ENCODE peak calls at places on chromosomes 11 and 22, in four cellular contexts. I is psoas muscle, W is suprapubic skin, U is fibroblast of the aortic adventitia. X is an unnamed sample.

GRCh38 chr22:49103314-49104052 is 724.2 kb downstream of the BRD1 start:
- DNase-seq in I (no peak), W (no peak), U (no peak), X (no peak)

GRCh38 chr22:38452373-38453064 is 2.5 kb downstream of the KCNJ4 start:
- DNase-seq in I (no peak), W (no peak), U (peak), X (peak)

GRCh38 chr11:61966673-61967176 is 709 bp downstream of the FTH1 start:
- DNase-seq in I (no peak), W (peak), U (peak), X (no peak)

GRCh38 chr11:1780700-1781592 is 17.2 kb upstream of the CTSD start:
- DNase-seq in I (peak), W (peak), U (no peak), X (peak)

GRCh38 chr11:69483170-69483569 is 1.7 kb downstream of the LINC01488 start:
- DNase-seq in I (no peak), W (no peak), U (no peak), X (no peak)

GRCh38 chr11:13965337-13965736 is 2.8 kb downstream of the SPON1 start:
- DNase-seq in I (no peak), W (no peak), U (no peak), X (no peak)

GRCh38 chr11:130478204-130478701 is 29.8 kb downstream of the ADAMTS15 start:
- DNase-seq in I (peak), W (peak), U (peak), X (no peak)

GRCh38 chr22:29670615-29671014 is 49.2 kb upstream of the CABP7 start:
- DNase-seq in I (no peak), W (no peak), U (no peak), X (no peak)

GRCh38 chr11:6856871-6857270 is 6.0 kb upstream of the OR10A2 start:
- DNase-seq in I (no peak), W (no peak), U (peak), X (no peak)

GRCh38 chr11:63491614-63492372 is 826 bp upstream of the PLAAT5 start:
- DNase-seq in I (no peak), W (no peak), U (peak), X (no peak)
- H3K4me3 ChIP-seq in I (peak), W (peak), U (peak), X (peak)

DNA sequence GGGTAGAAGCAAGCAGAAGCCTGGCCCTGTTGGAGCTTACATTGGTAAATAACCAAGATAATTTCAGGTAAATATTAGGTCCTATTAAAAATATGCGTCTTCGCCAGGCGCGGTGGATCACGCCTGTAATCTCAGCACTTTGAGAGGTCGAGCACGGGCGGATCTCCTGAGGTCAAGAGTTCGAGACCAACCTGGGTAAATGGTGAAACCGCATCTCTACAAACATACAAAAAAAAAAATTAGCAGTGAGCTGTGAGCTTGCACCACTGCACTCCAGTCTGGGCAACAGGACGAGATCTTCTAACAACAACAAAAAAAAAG is 529 bp upstream of the SULT4A1 start:
- DNase-seq in I (peak), W (peak), U (no peak), X (no peak)
- H3K4me3 ChIP-seq in I (no peak), W (no peak), U (peak), X (no peak)

DNA sequence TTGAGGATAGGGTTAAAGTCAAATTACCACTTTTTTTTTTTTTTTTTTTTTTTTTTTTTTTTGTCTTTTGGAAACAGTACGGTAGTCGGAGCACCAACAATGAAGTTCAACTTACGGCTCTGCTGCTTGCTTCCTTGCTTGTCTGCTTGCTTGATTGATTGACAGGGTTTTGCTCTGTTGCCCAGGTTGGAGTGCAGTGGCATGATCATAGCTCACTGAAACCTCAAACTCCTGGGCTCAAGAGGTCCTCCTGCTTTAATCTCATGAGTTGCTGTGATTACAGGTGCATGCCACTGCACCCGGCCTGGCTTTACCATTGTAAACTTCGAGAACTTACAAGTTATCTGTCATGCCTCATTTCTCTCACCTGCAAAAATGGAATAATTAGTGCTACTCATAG is 5.8 kb downstream of the SGSM3 start:
- DNase-seq in I (no peak), W (no peak), U (no peak), X (peak)
- H3K4me3 ChIP-seq in I (no peak), W (no peak), U (no peak), X (no peak)

GRCh38 chr11:47378836-47379170 is 456 bp upstream of the SPI1 start:
- DNase-seq in I (no peak), W (no peak), U (no peak), X (no peak)
- H3K4me3 ChIP-seq in I (no peak), W (no peak), U (no peak), X (no peak)

GRCh38 chr11:94326947-94327346 is 22.6 kb downstream of the IZUMO1R start:
- DNase-seq in I (no peak), W (no peak), U (no peak), X (no peak)

GRCh38 chr11:94325681-94326080 is 21.3 kb downstream of the IZUMO1R start:
- DNase-seq in I (no peak), W (no peak), U (peak), X (no peak)

GRCh38 chr11:94322501-94322900 is 18.1 kb downstream of the IZUMO1R start:
- DNase-seq in I (no peak), W (no peak), U (no peak), X (no peak)
- H3K4me3 ChIP-seq in I (no peak), W (no peak), U (no peak), X (no peak)

GRCh38 chr11:16179668-16180067 is 176.7 kb downstream of the SOX6 start:
- DNase-seq in I (no peak), W (no peak), U (no peak), X (no peak)
- H3K4me3 ChIP-seq in I (no peak), W (no peak), U (no peak), X (no peak)

DNA sequence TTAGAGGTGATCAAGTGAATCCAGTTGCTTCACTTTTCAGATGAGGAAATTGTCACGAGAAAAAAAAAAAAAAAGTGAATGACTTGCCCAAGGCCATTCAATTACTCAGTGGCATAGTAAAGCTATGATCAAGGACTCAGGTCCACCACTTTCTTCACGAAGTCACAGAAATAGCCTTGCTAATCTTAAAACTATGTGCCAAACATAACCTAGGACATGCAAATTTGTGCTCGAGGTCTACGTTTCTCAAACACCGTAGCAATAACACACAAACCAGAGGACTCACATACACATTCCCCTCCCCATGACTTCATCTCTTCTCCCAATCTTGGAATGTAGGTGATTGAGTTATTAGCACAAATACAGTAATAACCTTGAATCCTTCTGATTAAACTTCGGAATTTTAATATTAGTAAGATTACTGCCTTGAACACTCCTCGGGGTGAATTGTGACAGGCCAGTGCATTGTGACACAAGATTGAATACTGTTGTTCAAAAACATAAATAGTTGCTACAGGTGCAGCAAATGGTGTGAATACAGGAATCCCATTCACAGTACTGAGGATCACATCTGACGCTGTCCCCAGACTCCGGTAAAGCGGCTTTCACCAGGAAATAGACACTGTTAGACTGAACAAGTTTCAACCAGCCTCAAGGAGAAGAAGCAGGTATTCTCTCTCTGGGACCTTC is 3.8 kb downstream of the LGR4 start:
- DNase-seq in I (no peak), W (no peak), U (no peak), X (no peak)
- H3K4me3 ChIP-seq in I (peak), W (peak), U (no peak), X (no peak)

DNA sequence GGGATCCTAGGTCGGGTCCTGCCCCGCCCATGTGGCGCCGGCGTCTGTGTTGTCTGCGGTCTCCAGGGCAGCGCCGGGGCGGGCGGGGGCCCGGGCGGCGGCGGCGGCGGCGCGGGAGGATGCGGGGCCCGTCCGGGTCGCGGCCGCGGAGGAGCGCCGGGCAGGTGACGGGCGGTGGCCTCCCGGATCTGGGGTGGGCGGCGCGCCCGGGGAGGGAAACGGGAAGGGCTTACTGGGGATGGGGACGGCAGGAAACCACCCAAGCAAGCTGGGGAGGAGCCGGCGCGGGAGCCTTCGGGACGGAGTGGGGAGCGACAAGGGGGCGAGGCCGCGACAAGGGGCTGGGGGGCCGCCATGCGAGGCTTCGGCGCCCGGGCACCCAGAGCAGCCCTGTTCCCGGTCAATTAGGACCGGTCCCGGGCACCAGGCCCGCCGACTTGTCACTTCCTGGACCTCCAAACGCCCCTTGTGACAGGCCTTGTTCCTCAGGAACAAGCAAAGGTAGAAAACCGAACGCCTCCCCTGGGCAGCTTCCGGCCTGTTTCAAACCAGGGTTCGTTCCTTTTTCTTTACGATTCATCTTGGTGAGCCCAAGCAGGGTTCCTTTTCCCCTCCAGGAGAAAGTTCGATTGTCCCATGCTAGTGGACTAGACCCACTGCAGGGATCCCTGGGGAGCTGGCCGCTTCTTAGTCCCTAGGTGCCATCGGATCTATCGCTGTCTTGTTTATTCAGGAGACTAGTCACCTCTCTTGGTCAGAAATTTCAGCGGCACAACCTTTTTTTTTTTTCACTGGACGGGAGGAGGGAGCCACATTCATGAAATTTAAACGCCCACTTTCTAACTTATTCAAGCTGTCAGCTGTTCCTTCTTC is 486 bp downstream of the JHY start:
- DNase-seq in I (peak), W (peak), U (no peak), X (peak)
- H3K4me3 ChIP-seq in I (peak), W (peak), U (peak), X (peak)

DNA sequence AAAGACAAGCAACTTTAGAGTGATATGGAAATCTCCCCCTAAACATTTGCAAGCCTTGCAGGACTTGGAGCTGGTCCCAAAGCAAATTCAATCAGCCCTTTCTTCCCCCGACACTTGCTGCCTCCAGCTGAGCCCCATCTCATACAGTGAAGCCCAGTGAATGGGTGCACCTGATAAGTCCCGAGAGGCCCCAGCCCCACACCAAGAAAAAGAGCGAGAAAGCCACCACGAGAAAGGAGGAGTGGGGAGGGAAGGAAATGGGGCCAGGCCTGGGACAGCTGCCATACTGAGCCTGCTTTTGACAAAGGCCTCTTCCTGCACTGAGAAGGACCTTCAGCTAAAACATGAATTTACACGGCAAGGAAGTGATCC is 35.1 kb downstream of the SPATA19 start:
- DNase-seq in I (no peak), W (no peak), U (no peak), X (no peak)
- H3K4me3 ChIP-seq in I (peak), W (no peak), U (no peak), X (no peak)

DNA sequence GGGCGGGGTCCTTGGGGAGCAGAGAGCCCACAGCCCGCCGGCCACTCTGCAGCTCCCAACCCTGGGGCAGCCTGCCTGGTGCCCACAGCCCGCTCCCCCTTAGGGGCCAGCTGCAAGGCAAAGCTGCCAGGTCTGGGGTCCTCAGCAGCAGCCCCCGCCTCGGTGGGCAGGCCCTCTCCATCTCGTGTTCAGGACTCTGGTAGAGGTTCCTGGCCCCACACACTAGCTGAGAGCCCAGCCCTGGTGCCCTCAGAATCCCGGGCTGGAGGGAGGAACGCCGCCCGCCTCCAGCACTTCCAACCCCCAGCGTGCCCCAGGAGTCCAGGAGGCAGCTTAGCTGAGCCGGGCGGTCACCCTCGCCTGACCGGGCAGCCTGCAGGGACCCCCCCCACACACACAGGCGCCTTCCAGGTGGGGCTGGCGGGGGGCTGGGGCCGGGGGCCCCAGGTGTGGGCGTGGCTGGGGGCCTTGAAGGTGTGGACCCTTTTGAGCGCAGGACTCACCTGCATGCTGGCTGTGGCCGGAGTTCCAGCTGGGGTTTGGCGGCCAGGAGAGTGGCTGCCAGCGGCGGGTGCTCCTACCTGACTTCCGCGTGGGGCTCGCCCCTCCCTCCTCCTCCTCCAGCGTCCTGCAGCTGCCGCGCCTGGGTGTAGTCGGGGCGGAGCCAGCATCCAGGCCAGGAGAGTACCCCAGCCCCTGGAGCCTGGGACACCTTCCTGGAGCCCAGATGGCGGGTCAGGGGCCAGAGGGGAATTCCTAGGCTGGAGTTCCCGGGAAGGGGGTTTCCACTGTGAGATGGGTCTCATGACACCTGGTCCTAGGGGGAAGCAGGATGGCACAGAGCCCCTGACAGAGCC is at the start of gene ANO9:
- DNase-seq in I (peak), W (no peak), U (no peak), X (no peak)
- H3K4me3 ChIP-seq in I (no peak), W (peak), U (no peak), X (peak)